ENCODE peak calls at places on chromosomes 12 and 14, in five cellular contexts. G, Q, U, N and O are unnamed samples.

GRCh38 chr14:65637780-65638179 is 225.2 kb downstream of the FUT8 start:
- DNase-seq in G (no peak), Q (no peak), U (no peak), N (peak), O (no peak)

GRCh38 chr12:111600296-111600562 is 1.1 kb upstream of the ATXN2 start:
- DNase-seq in G (no peak), Q (no peak), U (no peak), N (no peak), O (no peak)

GRCh38 chr12:47222960-47223847 is 143.4 kb upstream of the AMIGO2 start:
- DNase-seq in G (no peak), Q (no peak), U (no peak), N (peak), O (no peak)

GRCh38 chr12:105025890-105026289 is 39.8 kb downstream of the NOPCHAP1 start:
- DNase-seq in G (no peak), Q (no peak), U (peak), N (peak), O (no peak)

GRCh38 chr12:11500222-11500860 is 105.0 kb upstream of the PRB2 start:
- DNase-seq in G (peak), Q (no peak), U (no peak), N (peak), O (peak)

GRCh38 chr12:109735051-109735521 is 21.5 kb downstream of the FAM222A start:
- DNase-seq in G (no peak), Q (no peak), U (no peak), N (no peak), O (no peak)

GRCh38 chr12:33832900-33833299 is 189.4 kb upstream of the ALG10 start:
- DNase-seq in G (no peak), Q (no peak), U (no peak), N (no peak), O (no peak)

GRCh38 chr14:38505221-38506095 is 249.6 kb upstream of the CLEC14A start:
- DNase-seq in G (no peak), Q (no peak), U (no peak), N (no peak), O (no peak)

GRCh38 chr14:22472935-22473854 is 115.8 kb downstream of the DAD1 start:
- DNase-seq in G (no peak), Q (no peak), U (no peak), N (peak), O (peak)

GRCh38 chr12:98149270-98149669 is 366.1 kb upstream of the TMPO start:
- DNase-seq in G (no peak), Q (no peak), U (no peak), N (no peak), O (no peak)

GRCh38 chr12:49094104-49094948 is at the start of gene DHH:
- DNase-seq in G (no peak), Q (no peak), U (no peak), N (no peak), O (no peak)

GRCh38 chr14:100190126-100190525 is 30.7 kb upstream of the DEGS2 start:
- DNase-seq in G (no peak), Q (no peak), U (no peak), N (no peak), O (no peak)

GRCh38 chr14:103520269-103520656 is 2.4 kb downstream of the CKB start:
- DNase-seq in G (no peak), Q (no peak), U (no peak), N (no peak), O (no peak)

GRCh38 chr14:99688210-99688581 is 4.1 kb downstream of the CYP46A1 start:
- DNase-seq in G (no peak), Q (no peak), U (no peak), N (no peak), O (no peak)

GRCh38 chr12:109385339-109386078 is 37.8 kb downstream of the MYO1H start:
- DNase-seq in G (no peak), Q (peak), U (peak), N (peak), O (peak)

GRCh38 chr12:77324763-77325468 is 259.5 kb upstream of the E2F7 start:
- DNase-seq in G (no peak), Q (peak), U (no peak), N (peak), O (peak)

GRCh38 chr14:104403421-104404220 is 175.9 kb upstream of the C14orf180 start:
- DNase-seq in G (no peak), Q (no peak), U (no peak), N (no peak), O (no peak)

GRCh38 chr12:24948452-24948815 is 467 bp downstream of the BCAT1 start:
- DNase-seq in G (no peak), Q (no peak), U (no peak), N (peak), O (peak)

GRCh38 chr12:91577586-91578539 is 395.2 kb upstream of the DCN start:
- DNase-seq in G (no peak), Q (no peak), U (no peak), N (peak), O (peak)

GRCh38 chr12:104680070-104680469 is 223.3 kb downstream of the CHST11 start:
- DNase-seq in G (no peak), Q (peak), U (no peak), N (peak), O (no peak)

GRCh38 chr14:52824479-52824878 is 33.1 kb upstream of the GNPNAT1 start:
- DNase-seq in G (no peak), Q (no peak), U (no peak), N (peak), O (no peak)

GRCh38 chr12:84435682-84436081 is 476.9 kb downstream of the SLC6A15 start:
- DNase-seq in G (no peak), Q (no peak), U (no peak), N (no peak), O (no peak)

GRCh38 chr14:52902971-52903385 is 47.9 kb downstream of the FERMT2 start:
- DNase-seq in G (no peak), Q (no peak), U (no peak), N (peak), O (no peak)

GRCh38 chr14:52703225-52703624 is 3.8 kb upstream of the PSMC6 start:
- DNase-seq in G (no peak), Q (no peak), U (peak), N (peak), O (no peak)

GRCh38 chr12:48817957-48818830 is at the start of gene CACNB3:
- DNase-seq in G (peak), Q (peak), U (no peak), N (peak), O (peak)

GRCh38 chr14:63431466-63431865 is 111.7 kb downstream of the PPP2R5E start:
- DNase-seq in G (no peak), Q (no peak), U (no peak), N (no peak), O (no peak)

GRCh38 chr12:117124421-117125274 is 25.4 kb upstream of the TESC start:
- DNase-seq in G (no peak), Q (no peak), U (no peak), N (no peak), O (no peak)

GRCh38 chr12:77204055-77204454 is 138.7 kb upstream of the E2F7 start:
- DNase-seq in G (no peak), Q (no peak), U (no peak), N (peak), O (no peak)

GRCh38 chr14:74563233-74563585 is 48.8 kb downstream of the LTBP2 start:
- DNase-seq in G (no peak), Q (peak), U (no peak), N (peak), O (peak)

GRCh38 chr14:77654001-77654431 is 37.6 kb upstream of the SPTLC2 start:
- DNase-seq in G (no peak), Q (peak), U (no peak), N (no peak), O (no peak)

GRCh38 chr14:69886843-69887242 is 7.6 kb downstream of the SMOC1 start:
- DNase-seq in G (no peak), Q (no peak), U (no peak), N (peak), O (no peak)

GRCh38 chr12:119989619-119990381 is 764 bp downstream of the BICDL1 start:
- DNase-seq in G (peak), Q (no peak), U (peak), N (peak), O (peak)

GRCh38 chr12:11202811-11203210 is 16.1 kb upstream of the TAS2R42 start:
- DNase-seq in G (no peak), Q (no peak), U (no peak), N (peak), O (no peak)